ENCODE peak calls at places on chromosomes 12 and 14, in ten cellular contexts. F is BJ, J is suprapubic skin, H is bronchial epithelial cell, E is spleen, P is foreskin fibroblast, I is AG10803, S is neural progenitor cell, Q is pancreas, W is GM06990. O is an unnamed sample.

GRCh38 chr12:110566993-110567392 is 16.1 kb downstream of the PPTC7 start:
- DNase-seq in W (no peak), J (no peak), I (no peak), S (no peak), E (no peak), P (no peak), Q (no peak), F (no peak), H (no peak), O (no peak)

GRCh38 chr12:12835378-12836145 is 22.4 kb downstream of the DDX47 start:
- DNase-seq in P (peak), F (no peak), J (no peak), E (no peak), I (no peak), S (no peak), Q (no peak), H (peak), W (no peak), O (no peak)

GRCh38 chr14:99568567-99569560 is 35.1 kb downstream of the CCDC85C start:
- DNase-seq in S (no peak), F (no peak), Q (no peak), H (no peak), E (no peak), P (peak), W (no peak), I (peak), J (no peak), O (no peak)

GRCh38 chr14:74563233-74563585 is 48.8 kb downstream of the LTBP2 start:
- DNase-seq in P (peak), I (no peak), H (no peak), F (no peak), E (no peak), J (no peak), S (no peak), Q (no peak), W (no peak), O (no peak)

GRCh38 chr12:12244341-12244740 is 22.5 kb downstream of the LRP6 start:
- DNase-seq in E (no peak), H (no peak), F (no peak), P (no peak), S (no peak), W (no peak), I (no peak), Q (no peak), J (no peak), O (no peak)

GRCh38 chr12:31245822-31246469 is 80.0 kb downstream of the SINHCAF start:
- DNase-seq in P (no peak), S (peak), Q (no peak), I (no peak), W (no peak), H (no peak), E (no peak), F (no peak), J (no peak), O (no peak)

GRCh38 chr14:78010688-78011087 is 159.5 kb upstream of the NRXN3 start:
- DNase-seq in P (peak), I (no peak), H (peak), S (no peak), F (no peak), E (no peak), W (no peak), J (no peak), Q (no peak), O (peak)

GRCh38 chr12:22101749-22102243 is 55.8 kb downstream of the CMAS start:
- DNase-seq in P (peak), F (no peak), H (peak), W (peak), E (no peak), Q (peak), J (no peak), S (no peak), I (peak), O (no peak)

GRCh38 chr14:74085828-74086227 is 1.1 kb downstream of the LIN52 start:
- DNase-seq in W (peak), I (no peak), P (no peak), H (no peak), F (no peak), E (no peak), Q (no peak), J (no peak), S (no peak), O (no peak)

GRCh38 chr12:5434647-5434968 is 2.7 kb downstream of the NTF3 start:
- DNase-seq in W (no peak), H (no peak), P (no peak), S (no peak), J (no peak), E (no peak), Q (no peak), F (no peak), I (no peak), O (no peak)

GRCh38 chr14:64178814-64179213 is 115.4 kb downstream of the ESR2 start:
- DNase-seq in S (no peak), J (no peak), I (no peak), W (no peak), P (no peak), Q (no peak), H (no peak), F (no peak), E (no peak), O (no peak)

GRCh38 chr12:107411792-107412535 is 273.6 kb upstream of the PWP1 start:
- DNase-seq in F (peak), E (no peak), I (peak), H (peak), Q (no peak), S (no peak), W (no peak), J (no peak), P (peak), O (no peak)

GRCh38 chr12:6279256-6279628 is 31.2 kb upstream of the PLEKHG6 start:
- DNase-seq in P (no peak), S (no peak), H (no peak), J (no peak), F (no peak), E (no peak), W (no peak), I (no peak), Q (no peak), O (no peak)

GRCh38 chr14:50806241-50806933 is 24.6 kb downstream of the NIN start:
- DNase-seq in Q (no peak), F (no peak), I (peak), H (no peak), S (no peak), J (no peak), W (no peak), E (no peak), P (no peak), O (no peak)

GRCh38 chr12:57754411-57755193 is at the start of gene MARCHF9:
- DNase-seq in F (no peak), W (peak), E (peak), I (no peak), J (peak), Q (peak), H (peak), P (no peak), S (peak), O (no peak)

GRCh38 chr12:77751939-77752338 is 78.8 kb upstream of the NAV3 start:
- DNase-seq in F (no peak), S (no peak), J (no peak), P (peak), I (peak), H (no peak), W (no peak), E (no peak), Q (no peak), O (no peak)

GRCh38 chr12:57844725-57845477 is 1.6 kb downstream of the CTDSP2 start:
- DNase-seq in Q (peak), E (peak), H (no peak), F (no peak), S (peak), J (peak), W (peak), P (peak), I (peak), O (peak)

GRCh38 chr12:87428701-87429277 is 600.4 kb downstream of the C12orf50 start:
- DNase-seq in E (no peak), J (no peak), W (no peak), Q (no peak), H (peak), S (no peak), F (no peak), P (peak), I (no peak), O (no peak)

GRCh38 chr12:67986632-67987031 is 2.6 kb upstream of the IFNG-AS1 start:
- DNase-seq in Q (no peak), E (no peak), H (no peak), F (no peak), J (no peak), I (no peak), P (no peak), S (no peak), W (no peak), O (no peak)

GRCh38 chr12:67988600-67988999 is 647 bp upstream of the IFNG-AS1 start:
- DNase-seq in F (no peak), E (no peak), H (no peak), Q (no peak), P (no peak), S (peak), I (no peak), J (no peak), W (peak), O (no peak)

GRCh38 chr12:67991158-67991557 is 1.9 kb downstream of the IFNG-AS1 start:
- DNase-seq in H (no peak), E (peak), Q (no peak), P (no peak), S (no peak), J (no peak), F (no peak), W (peak), I (no peak), O (no peak)

GRCh38 chr12:67993143-67993542 is 3.9 kb downstream of the IFNG-AS1 start:
- DNase-seq in W (no peak), Q (no peak), H (no peak), I (no peak), F (no peak), S (no peak), J (no peak), E (no peak), P (no peak), O (no peak)

GRCh38 chr12:67989184-67989965 is at the start of gene IFNG-AS1:
- DNase-seq in E (no peak), H (no peak), S (no peak), P (no peak), I (no peak), F (no peak), W (peak), Q (no peak), J (no peak), O (no peak)
- H3K4me3 ChIP-seq in E (peak), H (no peak), S (no peak), P (no peak), I (no peak), F (no peak), W (peak), Q (no peak), J (no peak), O (no peak)

GRCh38 chr14:22271838-22272237 is 317.2 kb downstream of the DAD1 start:
- DNase-seq in F (no peak), Q (no peak), J (no peak), I (no peak), W (no peak), H (no peak), S (no peak), E (no peak), P (no peak), O (no peak)
- TF ChIP-seq CTCF in F (no peak), Q (no peak), J (no peak), I (no peak), W (no peak), H (no peak), S (no peak), E (no peak), P (no peak), O (no peak)

GRCh38 chr12:49961993-49962764 is 507 bp downstream of the AQP5 start:
- DNase-seq in F (no peak), P (no peak), I (no peak), S (peak), H (no peak), W (no peak), Q (no peak), J (no peak), E (no peak), O (no peak)
- H3K4me3 ChIP-seq in F (no peak), P (no peak), I (no peak), S (no peak), H (no peak), W (no peak), Q (no peak), J (peak), E (peak), O (no peak)

GRCh38 chr14:90109858-90110257 is 48.1 kb downstream of the KCNK13 start:
- DNase-seq in S (peak), I (no peak), P (no peak), Q (no peak), H (peak), J (no peak), F (no peak), W (no peak), E (no peak), O (no peak)
- TF ChIP-seq CTCF in S (peak), I (no peak), P (no peak), Q (no peak), H (peak), J (no peak), F (no peak), W (peak), E (no peak), O (peak)